ENCODE peak calls at places on chromosomes 5 and 9, in eight cellular contexts. J, F, I, K, V, U, B and W are unnamed samples.

GRCh38 chr5:57566914-57567313 is 84.3 kb upstream of the ACTBL2 start:
- DNase-seq in J (no peak), F (no peak), I (no peak), K (peak; percentile 89), V (no peak), U (peak; percentile 36), B (peak; percentile 91), W (no peak)

GRCh38 chr9:93059097-93059959 is 827 bp downstream of the SUSD3 start:
- DNase-seq in J (no peak), F (no peak), I (no peak), K (no peak), V (no peak), U (no peak), B (no peak), W (no peak)

GRCh38 chr9:128485414-128485855 is 19.1 kb upstream of the GLE1 start:
- DNase-seq in J (no peak), F (no peak), I (no peak), K (no peak), V (no peak), U (no peak), B (no peak), W (no peak)

GRCh38 chr9:124478014-124478753 is 27.9 kb downstream of the ADGRD2 start:
- DNase-seq in J (no peak), F (no peak), I (no peak), K (no peak), V (no peak), U (no peak), B (no peak), W (no peak)

GRCh38 chr5:143449772-143450171 is 46.3 kb upstream of the NR3C1 start:
- DNase-seq in J (no peak), F (peak; percentile 36), I (no peak), K (no peak), V (no peak), U (peak; percentile 16), B (no peak), W (no peak)

GRCh38 chr5:97142521-97143254 is at the start of gene LIX1:
- DNase-seq in J (peak; percentile 71), F (peak; percentile 68), I (no peak), K (peak; percentile 50), V (peak; percentile 16), U (peak; percentile 28), B (peak; percentile 56), W (peak; percentile 51)

GRCh38 chr5:156762656-156763055 is 87.4 kb upstream of the PPP1R2B start:
- DNase-seq in J (no peak), F (no peak), I (no peak), K (no peak), V (no peak), U (no peak), B (no peak), W (no peak)

GRCh38 chr9:123679330-123679987 is 250.5 kb downstream of the DENND1A start:
- DNase-seq in J (no peak), F (peak; percentile 79), I (no peak), K (no peak), V (no peak), U (peak; percentile 81), B (no peak), W (no peak)

GRCh38 chr5:179967489-179967888 is 59.8 kb upstream of the TBC1D9B start:
- DNase-seq in J (peak; percentile 21), F (no peak), I (no peak), K (no peak), V (no peak), U (no peak), B (no peak), W (peak; percentile 67)

GRCh38 chr9:78609471-78609870 is 312.5 kb downstream of the PSAT1 start:
- DNase-seq in J (no peak), F (no peak), I (no peak), K (no peak), V (no peak), U (no peak), B (no peak), W (no peak)

GRCh38 chr9:93207326-93207814 is 23.4 kb downstream of the WNK2 start:
- DNase-seq in J (no peak), F (peak; percentile 73), I (no peak), K (peak; percentile 34), V (no peak), U (peak; percentile 76), B (peak; percentile 73), W (no peak)

GRCh38 chr9:27835286-27835685 is 262.0 kb upstream of the C9orf72 start:
- DNase-seq in J (no peak), F (no peak), I (no peak), K (no peak), V (no peak), U (no peak), B (no peak), W (no peak)

GRCh38 chr5:28234356-28234968 is 1196.1 kb upstream of the CDH9 start:
- DNase-seq in J (no peak), F (no peak), I (no peak), K (no peak), V (no peak), U (no peak), B (no peak), W (no peak)

GRCh38 chr5:4058899-4059298 is 463.3 kb downstream of the IRX1 start:
- DNase-seq in J (peak; percentile 22), F (no peak), I (no peak), K (no peak), V (no peak), U (no peak), B (peak; percentile 1), W (peak; percentile 26)

GRCh38 chr9:22256381-22256780 is 190.2 kb upstream of the DMRTA1 start:
- DNase-seq in J (no peak), F (no peak), I (no peak), K (no peak), V (no peak), U (no peak), B (no peak), W (no peak)

GRCh38 chr9:73155389-73155788 is 3.7 kb downstream of the ANXA1 start:
- DNase-seq in J (no peak), F (peak; percentile 28), I (no peak), K (no peak), V (no peak), U (no peak), B (no peak), W (peak; percentile 33)

GRCh38 chr9:22413884-22414283 is 32.7 kb upstream of the DMRTA1 start:
- DNase-seq in J (no peak), F (no peak), I (no peak), K (peak; percentile 51), V (no peak), U (no peak), B (no peak), W (no peak)

GRCh38 chr5:1152156-1152555 is 40.3 kb upstream of the SLC12A7 start:
- DNase-seq in J (no peak), F (no peak), I (no peak), K (no peak), V (no peak), U (no peak), B (no peak), W (no peak)

GRCh38 chr5:35031276-35031675 is 16.5 kb downstream of the AGXT2 start:
- DNase-seq in J (no peak), F (peak; percentile 58), I (no peak), K (peak; percentile 86), V (no peak), U (peak; percentile 62), B (peak; percentile 12), W (no peak)

GRCh38 chr5:176619203-176619568 is 9.2 kb upstream of the GPRIN1 start:
- DNase-seq in J (peak; percentile 87), F (peak; percentile 97), I (peak; percentile 42), K (peak; percentile 82), V (peak; percentile 60), U (peak; percentile 73), B (peak; percentile 88), W (no peak)

GRCh38 chr9:11241779-11242178 is 629.0 kb upstream of the PTPRD start:
- DNase-seq in J (no peak), F (no peak), I (no peak), K (no peak), V (no peak), U (no peak), B (no peak), W (no peak)

GRCh38 chr9:137544176-137544755 is 5.9 kb downstream of the PNPLA7 start:
- DNase-seq in J (no peak), F (peak; percentile 45), I (no peak), K (peak; percentile 85), V (no peak), U (peak; percentile 50), B (peak; percentile 50), W (no peak)

GRCh38 chr5:55624841-55625602 is 87.1 kb downstream of the SLC38A9 start:
- DNase-seq in J (no peak), F (no peak), I (no peak), K (no peak), V (no peak), U (no peak), B (no peak), W (no peak)

GRCh38 chr9:84928419-84928818 is 258.9 kb downstream of the NTRK2 start:
- DNase-seq in J (no peak), F (no peak), I (no peak), K (no peak), V (no peak), U (no peak), B (no peak), W (no peak)

GRCh38 chr5:56522972-56523371 is 289.8 kb upstream of the ANKRD55 start:
- DNase-seq in J (no peak), F (peak; percentile 39), I (no peak), K (peak; percentile 49), V (no peak), U (no peak), B (peak; percentile 82), W (no peak)

GRCh38 chr9:16869140-16869903 is 1.1 kb downstream of the BNC2 start:
- DNase-seq in J (no peak), F (peak; percentile 52), I (no peak), K (peak; percentile 71), V (no peak), U (no peak), B (peak; percentile 51), W (no peak)

GRCh38 chr5:110306650-110307049 is 419.8 kb downstream of the TMEM232 start:
- DNase-seq in J (no peak), F (no peak), I (no peak), K (no peak), V (no peak), U (no peak), B (no peak), W (no peak)

GRCh38 chr5:138370537-138370936 is 18.1 kb downstream of the KDM3B start:
- DNase-seq in J (no peak), F (no peak), I (no peak), K (peak; percentile 17), V (no peak), U (peak; percentile 54), B (peak; percentile 38), W (no peak)

GRCh38 chr5:89213584-89213983 is 330.6 kb upstream of the MEF2C start:
- DNase-seq in J (no peak), F (peak; percentile 94), I (no peak), K (peak; percentile 88), V (no peak), U (peak; percentile 90), B (peak; percentile 64), W (no peak)

GRCh38 chr9:127530206-127530941 is 79.1 kb downstream of the LRSAM1 start:
- DNase-seq in J (no peak), F (no peak), I (no peak), K (no peak), V (no peak), U (no peak), B (no peak), W (no peak)

GRCh38 chr9:113546566-113546965 is 83.0 kb downstream of the RGS3 start:
- DNase-seq in J (no peak), F (no peak), I (no peak), K (no peak), V (no peak), U (no peak), B (no peak), W (no peak)

GRCh38 chr5:100595152-100595811 is 60.1 kb downstream of the FAM174A start:
- DNase-seq in J (peak; percentile 83), F (peak; percentile 93), I (no peak), K (peak; percentile 96), V (peak; percentile 3), U (peak; percentile 91), B (peak; percentile 91), W (peak; percentile 56)

GRCh38 chr9:114820776-114821501 is 15.1 kb upstream of the TNFSF15 start:
- DNase-seq in J (no peak), F (peak; percentile 15), I (no peak), K (peak; percentile 31), V (no peak), U (no peak), B (no peak), W (no peak)

GRCh38 chr5:106923409-106923808 is 747.3 kb downstream of the EFNA5 start:
- DNase-seq in J (no peak), F (no peak), I (no peak), K (no peak), V (no peak), U (no peak), B (no peak), W (no peak)